ENCODE peak calls at places on chromosome 11, in seven cellular contexts. H is foreskin fibroblast; Z is AG04450; D is CD4-positive, alpha-beta T cell; K is Jurkat, Clone E6-1; Q is esophagus squamous epithelium; B is NCI-H510A treated with DMSO at 0.1 percent for 48 hours. R is an unnamed sample.

GRCh38 chr11:111811445-111811844 is 45.3 kb upstream of the PPP2R1B start:
- DNase-seq in Z (no peak), K (no peak), B (no peak), Q (no peak), H (no peak), D (no peak), R (no peak)

GRCh38 chr11:86508604-86509471 is 134.2 kb downstream of the CCDC81 start:
- DNase-seq in K (no peak), Z (no peak), D (no peak), B (no peak), Q (no peak), H (peak), R (no peak)

GRCh38 chr11:68469122-68469521 is 8.6 kb downstream of the PPP6R3 start:
- DNase-seq in K (no peak), H (peak), D (no peak), Z (no peak), B (no peak), Q (no peak), R (no peak)

GRCh38 chr11:130216591-130217132 is 57.1 kb downstream of the ST14 start:
- DNase-seq in B (no peak), H (peak), K (no peak), Z (no peak), D (no peak), Q (no peak), R (no peak)

GRCh38 chr11:114478768-114479167 is 39.5 kb downstream of the REXO2 start:
- DNase-seq in D (no peak), K (no peak), B (no peak), H (peak), Q (no peak), Z (no peak), R (no peak)

GRCh38 chr11:107576497-107577086 is 11.1 kb upstream of the ALKBH8 start:
- DNase-seq in K (no peak), Q (no peak), D (peak), H (peak), Z (no peak), B (peak), R (no peak)

GRCh38 chr11:64923944-64924909 is at the start of gene PPP2R5B:
- DNase-seq in H (peak), Z (peak), Q (peak), K (peak), B (peak), D (peak), R (peak)

GRCh38 chr11:60766547-60766946 is 9.9 kb downstream of the MS4A15 start:
- DNase-seq in B (no peak), H (no peak), K (no peak), D (no peak), Q (no peak), Z (no peak), R (peak)

GRCh38 chr11:47348859-47349258 is 3.6 kb downstream of the MYBPC3 start:
- DNase-seq in B (no peak), H (peak), K (peak), Q (no peak), D (no peak), Z (no peak), R (no peak)

GRCh38 chr11:131486100-131486499 is 115.7 kb downstream of the NTM start:
- DNase-seq in K (no peak), D (no peak), Z (no peak), B (no peak), H (peak), Q (no peak), R (no peak)

GRCh38 chr11:12502041-12502440 is 124.7 kb downstream of the PARVA start:
- DNase-seq in D (no peak), K (no peak), H (peak), Q (no peak), Z (no peak), B (no peak), R (no peak)

GRCh38 chr11:26948881-26949280 is 45.0 kb upstream of the FIBIN start:
- DNase-seq in D (no peak), K (no peak), Q (no peak), H (no peak), Z (no peak), B (no peak), R (no peak)

GRCh38 chr11:44286268-44286880 is 23.6 kb downstream of the ALX4 start:
- DNase-seq in B (peak), K (peak), Q (no peak), D (peak), H (peak), Z (no peak), R (no peak)

GRCh38 chr11:78715639-78716311 is 141.1 kb upstream of the NARS2 start:
- DNase-seq in B (peak), Q (no peak), K (peak), H (peak), Z (peak), D (no peak), R (no peak)

GRCh38 chr11:27722945-27723344 is 22.7 kb upstream of the BDNF start:
- DNase-seq in Q (no peak), B (no peak), K (no peak), Z (no peak), H (peak), D (no peak), R (no peak)

GRCh38 chr11:74820763-74821162 is 72.1 kb downstream of the RNF169 start:
- DNase-seq in Q (no peak), D (no peak), H (peak), Z (peak), K (no peak), B (no peak), R (no peak)

GRCh38 chr11:108206171-108206570 is 16.3 kb downstream of the NPAT start:
- DNase-seq in D (no peak), B (no peak), Q (no peak), H (no peak), Z (no peak), K (no peak), R (no peak)

GRCh38 chr11:130315354-130315970 is 745 bp upstream of the ZBTB44 start:
- DNase-seq in K (no peak), D (peak), Z (no peak), Q (peak), H (no peak), B (no peak), R (no peak)

GRCh38 chr11:61659413-61660196 is 20.6 kb upstream of the DAGLA start:
- DNase-seq in D (no peak), Q (no peak), Z (no peak), H (no peak), K (no peak), B (no peak), R (no peak)

GRCh38 chr11:35387341-35387982 is 31.9 kb downstream of the SLC1A2 start:
- DNase-seq in B (no peak), Z (no peak), Q (no peak), D (no peak), H (no peak), K (no peak), R (no peak)

GRCh38 chr11:76577199-76577920 is 93.2 kb downstream of the LRRC32 start:
- DNase-seq in D (no peak), H (peak), Z (peak), Q (no peak), B (no peak), K (no peak), R (no peak)

GRCh38 chr11:124934862-124935547 is 842 bp downstream of the HEPACAM start:
- DNase-seq in B (no peak), Q (no peak), D (no peak), Z (peak), K (no peak), H (peak), R (no peak)

GRCh38 chr11:118658372-118659313 is 20.8 kb downstream of the TREH start:
- DNase-seq in Z (no peak), Q (no peak), K (no peak), H (peak), B (no peak), D (no peak), R (no peak)

GRCh38 chr11:48012051-48012391 is 31.7 kb downstream of the PTPRJ start:
- DNase-seq in H (no peak), B (no peak), K (no peak), Q (no peak), D (no peak), Z (no peak), R (no peak)

GRCh38 chr11:110200241-110200640 is 96.2 kb downstream of the RDX start:
- DNase-seq in B (no peak), H (peak), K (no peak), Z (no peak), D (no peak), Q (no peak), R (no peak)

GRCh38 chr11:14054708-14055107 is 92.2 kb downstream of the SPON1 start:
- DNase-seq in Q (no peak), K (peak), Z (no peak), B (no peak), D (no peak), H (peak), R (no peak)

GRCh38 chr11:10382518-10382917 is 72.5 kb upstream of the AMPD3 start:
- DNase-seq in Z (no peak), Q (no peak), B (no peak), H (peak), D (no peak), K (no peak), R (no peak)

GRCh38 chr11:95371147-95371546 is 140.1 kb upstream of the SESN3 start:
- DNase-seq in D (no peak), H (no peak), B (no peak), Q (no peak), Z (no peak), K (no peak), R (no peak)

GRCh38 chr11:462107-462890 is 12.2 kb downstream of the PTDSS2 start:
- DNase-seq in Z (no peak), B (no peak), Q (no peak), K (no peak), D (no peak), H (no peak), R (no peak)

GRCh38 chr11:1534171-1534570 is 37.9 kb downstream of the DUSP8 start:
- DNase-seq in K (no peak), Q (no peak), H (no peak), Z (no peak), B (no peak), D (no peak), R (no peak)

GRCh38 chr11:30351061-30351460 is 28.2 kb downstream of the ARL14EP start:
- DNase-seq in K (no peak), B (no peak), Q (no peak), Z (no peak), H (no peak), D (no peak), R (no peak)

GRCh38 chr11:10476927-10477689 is 22.0 kb downstream of the AMPD3 start:
- DNase-seq in B (no peak), K (no peak), D (no peak), H (no peak), Z (no peak), Q (no peak), R (peak)

GRCh38 chr11:69499216-69499945 is 17.9 kb downstream of the LINC01488 start:
- DNase-seq in Z (no peak), D (no peak), Q (no peak), B (no peak), K (no peak), H (peak), R (no peak)

GRCh38 chr11:67695606-67696005 is 21.2 kb upstream of the ALDH3B2 start:
- DNase-seq in D (no peak), Q (no peak), H (no peak), Z (no peak), B (no peak), K (no peak), R (no peak)

GRCh38 chr11:134647066-134647746 is 235.2 kb upstream of the B3GAT1 start:
- DNase-seq in B (no peak), H (no peak), Z (no peak), Q (no peak), K (no peak), D (no peak), R (no peak)

GRCh38 chr11:18669629-18670162 is 28.9 kb upstream of the TMEM86A start:
- DNase-seq in B (peak), Z (no peak), D (no peak), H (no peak), Q (no peak), K (no peak), R (no peak)

GRCh38 chr11:12170984-12171383 is 60.6 kb downstream of the MICAL2 start:
- DNase-seq in B (no peak), D (no peak), Q (no peak), H (peak), Z (no peak), K (no peak), R (no peak)